ENCODE peak calls at places on chromosomes 11 and 22, in seven cellular contexts. H is neural crest cell; Q is Calu3; N is MM.1S; E is type B pancreatic cell; M is fibroblast of mammary gland; D is CD8-positive, alpha-beta T cell. A is an unnamed sample.

GRCh38 chr11:121482231-121483129 is 29.7 kb upstream of the SORL1-AS1 start:
- DNase-seq in N (peak; percentile 54), Q (no peak), E (no peak), D (peak; percentile 37), M (no peak), H (no peak), A (no peak)

GRCh38 chr22:22709719-22710445 is 65.5 kb downstream of the GGTLC2 start:
- DNase-seq in H (no peak), E (peak; percentile 49), M (peak; percentile 48), Q (no peak), N (no peak), D (no peak), A (peak; percentile 36)

GRCh38 chr22:36860821-36861659 is at the start of gene NCF4:
- DNase-seq in N (peak; percentile 63), D (no peak), M (no peak), H (no peak), E (no peak), Q (no peak), A (no peak)

GRCh38 chr11:115644846-115645245 is 140.6 kb upstream of the CADM1 start:
- DNase-seq in Q (no peak), N (no peak), E (no peak), H (no peak), D (no peak), M (no peak), A (peak; percentile 37)

GRCh38 chr11:8906629-8907028 is 4.4 kb upstream of the AKIP1 start:
- DNase-seq in Q (no peak), E (no peak), D (no peak), N (no peak), H (no peak), M (peak; percentile 85), A (no peak)

GRCh38 chr11:86068951-86069407 is at the start of gene PICALM:
- DNase-seq in E (peak; percentile 98), D (peak; percentile 91), H (peak; percentile 95), M (peak; percentile 97), N (peak; percentile 100), Q (peak; percentile 94), A (peak; percentile 98)

GRCh38 chr11:3219281-3219892 is 774 bp upstream of the MRGPRG start:
- DNase-seq in D (no peak), E (no peak), H (no peak), M (no peak), N (no peak), Q (no peak), A (no peak)

GRCh38 chr11:209275-210121 is 2.0 kb downstream of the RIC8A start:
- DNase-seq in Q (no peak), M (peak; percentile 21), D (no peak), H (no peak), N (no peak), E (no peak), A (no peak)

GRCh38 chr22:42803454-42803853 is 53.6 kb downstream of the ARFGAP3 start:
- DNase-seq in E (no peak), N (no peak), D (no peak), Q (no peak), M (no peak), H (no peak), A (no peak)

GRCh38 chr11:111331711-111332479 is 33.5 kb downstream of the POU2AF3 start:
- DNase-seq in N (no peak), Q (no peak), H (no peak), M (peak; percentile 65), E (no peak), D (no peak), A (no peak)

GRCh38 chr22:37894939-37895670 is 11.0 kb upstream of the MICALL1 start:
- DNase-seq in N (no peak), E (no peak), M (no peak), D (no peak), Q (peak; percentile 60), H (no peak), A (peak; percentile 13)

GRCh38 chr11:134376150-134376921 is 35.7 kb downstream of the B3GAT1 start:
- DNase-seq in E (no peak), N (no peak), H (no peak), M (no peak), D (no peak), Q (no peak), A (no peak)

GRCh38 chr11:123272565-123272964 is 77.5 kb upstream of the CLMP start:
- DNase-seq in N (no peak), D (no peak), E (no peak), H (no peak), Q (no peak), M (no peak), A (no peak)

GRCh38 chr11:115201121-115201792 is 303.0 kb downstream of the CADM1 start:
- DNase-seq in N (no peak), M (peak; percentile 0), D (no peak), Q (no peak), E (no peak), H (no peak), A (peak; percentile 24)

GRCh38 chr22:31097941-31098632 is 9.3 kb downstream of the SELENOM start:
- DNase-seq in M (no peak), E (no peak), N (no peak), D (no peak), H (no peak), Q (no peak), A (no peak)

GRCh38 chr11:44848203-44848962 is 102.3 kb downstream of the TP53I11 start:
- DNase-seq in M (no peak), H (no peak), Q (no peak), E (no peak), D (no peak), N (no peak), A (no peak)

GRCh38 chr11:2807801-2808241 is 77.8 kb downstream of the CDKN1C start:
- DNase-seq in N (no peak), E (peak; percentile 66), M (no peak), D (no peak), H (no peak), Q (no peak), A (peak; percentile 1)

GRCh38 chr11:113547739-113548138 is 72.5 kb upstream of the DRD2 start:
- DNase-seq in M (no peak), H (no peak), Q (no peak), E (no peak), N (no peak), D (no peak), A (no peak)

DNA sequence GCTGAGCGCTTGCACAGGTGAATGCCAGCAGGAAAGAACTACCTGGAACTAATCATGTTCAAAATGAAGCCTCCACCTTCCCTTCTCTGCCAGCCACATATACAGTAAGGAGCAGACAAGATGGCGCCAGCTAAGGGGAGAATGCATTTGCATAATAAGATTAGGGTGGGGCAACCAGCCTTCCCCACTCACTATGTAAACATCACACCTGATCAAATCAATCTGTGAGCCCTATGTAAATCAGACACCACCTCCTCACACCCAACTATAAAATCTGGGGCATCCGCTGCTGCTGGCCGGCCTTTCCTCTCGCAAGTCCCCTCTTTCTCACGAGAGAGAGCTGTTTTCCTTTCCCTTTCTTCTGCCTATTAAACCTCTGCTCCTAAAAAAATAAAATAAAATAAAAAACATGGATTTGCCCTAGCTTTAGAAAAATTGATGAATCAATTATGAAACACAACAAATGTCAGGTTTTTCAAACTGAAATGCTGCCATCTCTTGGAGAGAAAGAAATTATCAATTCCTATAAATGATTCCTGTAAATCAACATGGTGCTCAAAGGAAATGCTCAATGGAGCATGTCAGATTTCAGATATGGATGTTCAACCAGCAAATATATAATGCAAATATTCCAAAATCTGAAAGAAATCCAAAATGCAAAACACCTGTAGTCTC is 108.9 kb downstream of the SGSM3 start:
- DNase-seq in D (no peak), E (no peak), H (no peak), Q (no peak), N (no peak), M (no peak), A (no peak)
- TF ChIP-seq CTCF in D (no peak), E (no peak), H (no peak), Q (no peak), N (peak; percentile 13), M (no peak), A (no peak)

GRCh38 chr11:19934828-19935259 is 222.2 kb downstream of the NAV2 start:
- DNase-seq in D (no peak), Q (no peak), E (no peak), H (no peak), M (peak; percentile 94), N (no peak), A (no peak)
- TF ChIP-seq CTCF in D (no peak), Q (no peak), E (no peak), H (no peak), M (peak; percentile 12), N (no peak), A (no peak)

DNA sequence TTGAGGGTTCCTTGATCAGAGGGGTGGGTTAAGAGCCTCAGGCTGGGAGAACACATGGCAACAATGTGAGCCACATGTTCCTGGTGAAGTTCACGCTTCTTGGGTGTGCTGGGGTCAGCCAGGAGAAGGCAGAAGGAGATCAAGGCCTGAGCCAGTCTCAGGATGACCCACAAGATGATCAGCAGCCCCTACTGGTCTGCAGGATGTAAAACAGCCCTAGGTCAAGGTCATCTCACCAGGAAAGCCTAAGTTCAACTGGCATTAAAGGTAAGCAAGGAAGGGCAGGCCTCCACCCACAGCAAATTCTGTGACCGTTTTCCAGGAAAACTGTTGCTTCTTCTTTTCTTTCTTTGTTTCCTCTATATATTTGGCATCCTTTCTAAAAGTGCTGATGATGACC is 156.7 kb upstream of the KIRREL3 start:
- DNase-seq in M (no peak), D (no peak), E (no peak), H (no peak), N (no peak), Q (no peak), A (no peak)
- TF ChIP-seq CTCF in M (no peak), D (no peak), E (no peak), H (no peak), N (no peak), Q (no peak), A (no peak)

DNA sequence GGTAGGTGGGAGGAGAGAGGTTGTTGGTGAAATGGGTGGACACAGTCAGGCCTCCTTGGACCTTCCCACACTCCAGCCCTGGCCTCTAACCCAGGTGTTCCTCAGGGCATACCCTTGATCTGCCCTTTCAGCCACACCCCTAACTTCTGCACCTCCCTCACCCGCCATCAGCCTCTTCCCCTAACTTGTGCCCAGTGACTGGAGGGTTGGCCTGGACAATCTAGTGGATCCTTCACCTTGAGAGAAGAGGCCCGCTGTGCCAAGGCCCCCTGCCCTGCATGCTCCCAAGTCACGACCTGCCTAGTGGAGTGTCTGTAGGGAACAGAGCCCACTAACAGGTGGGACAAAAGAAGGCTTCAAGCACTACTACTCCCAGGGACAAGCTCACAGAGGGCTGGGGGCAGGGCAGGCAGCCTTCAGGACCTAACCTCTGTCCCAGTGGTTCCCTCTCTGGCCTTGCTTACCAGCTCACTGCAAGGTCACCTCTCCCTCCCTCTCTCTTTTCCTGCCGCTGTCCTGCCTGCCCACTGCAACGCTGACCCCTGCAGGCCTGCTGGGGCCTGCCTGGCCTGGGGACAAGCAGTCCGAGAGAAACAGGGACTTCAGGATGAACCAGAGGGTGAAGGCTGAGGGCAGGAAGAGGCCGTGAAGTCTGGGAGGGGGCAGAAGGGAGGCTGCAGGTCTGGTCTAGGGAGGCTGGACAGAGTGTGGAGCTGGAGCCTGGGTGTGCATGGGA is 3.3 kb downstream of the SYT7 start:
- DNase-seq in H (peak; percentile 34), E (no peak), D (no peak), Q (no peak), M (peak; percentile 33), N (no peak), A (peak; percentile 60)
- TF ChIP-seq CTCF in H (peak; percentile 45), E (peak; percentile 61), D (no peak), Q (no peak), M (peak; percentile 51), N (no peak), A (peak; percentile 49)

A was measured in nephron progenitor cell.